ENCODE peak calls at places on chromosome 5, in eight cellular contexts. J, D, Q, A, E, C, F and X are unnamed samples.

GRCh38 chr5:93886917-93887361 is 145.5 kb upstream of the POU5F2 start:
- DNase-seq in J (no peak), D (no peak), Q (no peak), A (peak), E (no peak), C (peak), F (peak), X (no peak)

GRCh38 chr5:111238826-111239225 is 14.6 kb downstream of the CAMK4 start:
- DNase-seq in J (no peak), D (no peak), Q (no peak), A (no peak), E (no peak), C (no peak), F (no peak), X (no peak)

GRCh38 chr5:177983763-177984564 is 12.1 kb downstream of the PROP1 start:
- DNase-seq in J (no peak), D (no peak), Q (no peak), A (no peak), E (no peak), C (no peak), F (no peak), X (no peak)

GRCh38 chr5:94698189-94698588 is 79.7 kb downstream of the SLF1 start:
- DNase-seq in J (no peak), D (no peak), Q (no peak), A (no peak), E (no peak), C (no peak), F (no peak), X (no peak)

GRCh38 chr5:39138892-39139291 is 64.7 kb upstream of the RICTOR start:
- DNase-seq in J (no peak), D (peak), Q (peak), A (peak), E (peak), C (peak), F (peak), X (no peak)

GRCh38 chr5:81151546-81151945 is 81.6 kb upstream of the CKMT2 start:
- DNase-seq in J (no peak), D (peak), Q (peak), A (peak), E (no peak), C (peak), F (peak), X (no peak)

GRCh38 chr5:76351176-76351575 is 51.9 kb upstream of the IQGAP2 start:
- DNase-seq in J (no peak), D (no peak), Q (no peak), A (no peak), E (no peak), C (no peak), F (no peak), X (no peak)

GRCh38 chr5:114435885-114436299 is 74.0 kb downstream of the KCNN2 start:
- DNase-seq in J (no peak), D (no peak), Q (no peak), A (no peak), E (no peak), C (no peak), F (no peak), X (no peak)

GRCh38 chr5:116566251-116566650 is 8.4 kb downstream of the SEMA6A start:
- DNase-seq in J (no peak), D (no peak), Q (no peak), A (no peak), E (no peak), C (no peak), F (no peak), X (no peak)

GRCh38 chr5:10719965-10720364 is 41.1 kb downstream of the DAP start:
- DNase-seq in J (no peak), D (peak), Q (peak), A (peak), E (peak), C (peak), F (peak), X (no peak)

GRCh38 chr5:76082790-76083554 is at the start of gene SV2C:
- DNase-seq in J (no peak), D (peak), Q (no peak), A (peak), E (peak), C (no peak), F (peak), X (no peak)

GRCh38 chr5:116947691-116948528 is 373.3 kb upstream of the SEMA6A start:
- DNase-seq in J (peak), D (peak), Q (no peak), A (no peak), E (peak), C (no peak), F (peak), X (peak)

GRCh38 chr5:60801406-60802090 is 42.5 kb downstream of the ELOVL7 start:
- DNase-seq in J (no peak), D (no peak), Q (no peak), A (no peak), E (no peak), C (no peak), F (no peak), X (no peak)

GRCh38 chr5:169164481-169164925 is 136.4 kb downstream of the SLIT3 start:
- DNase-seq in J (peak), D (peak), Q (peak), A (peak), E (peak), C (peak), F (peak), X (peak)

GRCh38 chr5:151580858-151581257 is 10.3 kb downstream of the FAT2 start:
- DNase-seq in J (no peak), D (no peak), Q (no peak), A (no peak), E (no peak), C (no peak), F (no peak), X (no peak)

GRCh38 chr5:151118898-151119600 is 38.2 kb upstream of the TNIP1 start:
- DNase-seq in J (no peak), D (no peak), Q (no peak), A (no peak), E (no peak), C (no peak), F (no peak), X (no peak)

GRCh38 chr5:92890841-92891244 is 690.2 kb downstream of the NR2F1-AS1 start:
- DNase-seq in J (no peak), D (peak), Q (peak), A (peak), E (no peak), C (peak), F (no peak), X (no peak)

GRCh38 chr5:179323026-179323571 is 22.2 kb downstream of the ADAMTS2 start:
- DNase-seq in J (no peak), D (no peak), Q (no peak), A (no peak), E (no peak), C (no peak), F (no peak), X (no peak)

GRCh38 chr5:77292026-77292757 is 81.7 kb downstream of the PDE8B start:
- DNase-seq in J (no peak), D (peak), Q (peak), A (peak), E (no peak), C (no peak), F (peak), X (no peak)

GRCh38 chr5:143771229-143772001 is 40.5 kb upstream of the HMHB1 start:
- DNase-seq in J (no peak), D (peak), Q (peak), A (peak), E (no peak), C (peak), F (no peak), X (no peak)

GRCh38 chr5:116970318-116970717 is 395.7 kb upstream of the SEMA6A start:
- DNase-seq in J (no peak), D (peak), Q (no peak), A (no peak), E (no peak), C (no peak), F (no peak), X (no peak)

GRCh38 chr5:177194278-177194677 is 60.7 kb downstream of the NSD1 start:
- DNase-seq in J (no peak), D (peak), Q (peak), A (peak), E (peak), C (peak), F (peak), X (no peak)

GRCh38 chr5:74316064-74316586 is 324.4 kb downstream of the ENC1 start:
- DNase-seq in J (peak), D (peak), Q (peak), A (peak), E (peak), C (peak), F (peak), X (no peak)

GRCh38 chr5:161400583-161400982 is 145.9 kb downstream of the GABRB2 start:
- DNase-seq in J (no peak), D (no peak), Q (no peak), A (no peak), E (no peak), C (no peak), F (no peak), X (no peak)

GRCh38 chr5:39399135-39400036 is 25.4 kb downstream of the DAB2 start:
- DNase-seq in J (no peak), D (peak), Q (peak), A (peak), E (peak), C (peak), F (peak), X (no peak)

GRCh38 chr5:74647096-74647495 is 6.6 kb upstream of the ENC1 start:
- DNase-seq in J (no peak), D (no peak), Q (no peak), A (no peak), E (no peak), C (peak), F (no peak), X (peak)

GRCh38 chr5:169094586-169095409 is 206.1 kb downstream of the SLIT3 start:
- DNase-seq in J (no peak), D (peak), Q (peak), A (peak), E (no peak), C (peak), F (peak), X (no peak)

GRCh38 chr5:149228610-149229297 is 42.9 kb upstream of the AFAP1L1 start:
- DNase-seq in J (no peak), D (peak), Q (peak), A (peak), E (peak), C (peak), F (peak), X (no peak)

GRCh38 chr5:36239370-36240293 is 2.1 kb downstream of the NADK2 start:
- DNase-seq in J (no peak), D (peak), Q (no peak), A (no peak), E (no peak), C (no peak), F (peak), X (no peak)

GRCh38 chr5:145971701-145972100 is 35.3 kb downstream of the SH3RF2 start:
- DNase-seq in J (no peak), D (no peak), Q (no peak), A (no peak), E (no peak), C (no peak), F (no peak), X (no peak)

GRCh38 chr5:180172447-180173197 is 36.4 kb downstream of the RASGEF1C start:
- DNase-seq in J (no peak), D (peak), Q (no peak), A (no peak), E (no peak), C (peak), F (no peak), X (no peak)

GRCh38 chr5:122170630-122171029 is 41.3 kb downstream of the ZNF474 start:
- DNase-seq in J (no peak), D (peak), Q (no peak), A (no peak), E (no peak), C (no peak), F (peak), X (peak)

GRCh38 chr5:38069360-38069759 is 189.0 kb upstream of the EGFLAM start:
- DNase-seq in J (no peak), D (peak), Q (no peak), A (no peak), E (no peak), C (no peak), F (no peak), X (no peak)

GRCh38 chr5:6678385-6678784 is 34.8 kb upstream of the TENT4A start:
- DNase-seq in J (no peak), D (no peak), Q (no peak), A (no peak), E (no peak), C (no peak), F (no peak), X (no peak)

GRCh38 chr5:126449751-126450271 is 26.6 kb downstream of the GRAMD2B start:
- DNase-seq in J (no peak), D (peak), Q (peak), A (peak), E (no peak), C (peak), F (peak), X (no peak)

DNA sequence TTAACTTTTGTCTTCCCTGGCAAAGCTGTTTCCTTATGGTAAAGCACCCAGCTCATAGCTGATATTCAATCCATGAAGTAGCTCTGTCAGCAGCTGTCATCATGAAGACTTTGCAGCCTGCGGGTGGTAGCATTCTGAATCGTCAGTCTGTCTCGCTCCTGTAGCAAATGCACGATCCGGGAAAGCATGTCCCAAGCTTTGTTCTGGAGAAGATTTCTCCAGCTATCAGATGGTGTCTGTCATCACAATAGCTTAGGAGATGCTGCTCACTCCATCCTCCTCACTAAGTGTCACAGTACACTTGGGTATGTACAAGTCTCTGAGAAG is 191.3 kb upstream of the MSX2 start:
- DNase-seq in J (no peak), D (no peak), Q (no peak), A (peak), E (peak), C (no peak), F (no peak), X (no peak)
- H3K4me3 ChIP-seq in J (no peak), D (peak), Q (no peak), A (peak), E (peak), C (no peak), F (no peak), X (no peak)

DNA sequence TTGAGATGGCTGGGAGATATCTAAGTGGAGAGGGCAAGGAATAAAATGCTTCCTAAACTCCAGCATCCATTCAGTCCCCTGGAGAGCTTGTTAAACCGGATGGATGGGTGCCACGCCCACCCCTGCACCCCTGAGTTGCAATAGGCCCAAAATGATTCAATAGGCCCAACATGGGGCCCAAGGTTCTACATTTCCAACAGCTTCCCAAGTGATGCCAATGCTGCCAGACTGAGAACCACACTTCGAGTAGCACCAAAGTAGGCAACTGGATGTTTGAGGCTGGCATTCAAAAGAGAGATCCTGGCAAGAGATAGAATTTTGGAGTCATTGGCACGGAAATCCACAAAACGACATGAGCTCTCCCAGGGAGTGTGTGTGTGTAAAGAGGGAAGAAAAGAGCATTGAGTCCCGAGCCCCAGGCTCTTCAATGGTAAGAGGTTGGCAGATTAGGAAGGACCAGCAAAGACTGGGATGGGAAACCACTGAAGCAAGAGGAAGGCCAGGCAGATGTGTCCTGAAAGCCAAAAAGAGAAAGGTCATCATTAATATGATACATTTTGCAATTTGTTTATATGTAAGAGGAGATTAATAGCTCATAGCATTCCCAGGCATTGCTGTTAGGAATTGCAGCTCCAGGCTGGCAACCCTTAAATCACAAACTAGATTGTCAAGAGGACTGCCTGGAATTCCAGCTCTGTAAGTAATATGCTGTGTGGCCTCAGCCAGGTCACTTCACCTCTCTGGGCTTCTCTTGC is 130.6 kb downstream of the KCNIP1 start:
- DNase-seq in J (no peak), D (no peak), Q (no peak), A (no peak), E (no peak), C (no peak), F (no peak), X (no peak)
- H3K4me3 ChIP-seq in J (no peak), D (no peak), Q (no peak), A (peak), E (no peak), C (no peak), F (no peak), X (no peak)

GRCh38 chr5:31193026-31193425 is 460 bp upstream of the CDH6 start:
- DNase-seq in J (no peak), D (no peak), Q (no peak), A (no peak), E (no peak), C (no peak), F (peak), X (peak)
- H3K4me3 ChIP-seq in J (no peak), D (peak), Q (no peak), A (no peak), E (peak), C (peak), F (peak), X (peak)

DNA sequence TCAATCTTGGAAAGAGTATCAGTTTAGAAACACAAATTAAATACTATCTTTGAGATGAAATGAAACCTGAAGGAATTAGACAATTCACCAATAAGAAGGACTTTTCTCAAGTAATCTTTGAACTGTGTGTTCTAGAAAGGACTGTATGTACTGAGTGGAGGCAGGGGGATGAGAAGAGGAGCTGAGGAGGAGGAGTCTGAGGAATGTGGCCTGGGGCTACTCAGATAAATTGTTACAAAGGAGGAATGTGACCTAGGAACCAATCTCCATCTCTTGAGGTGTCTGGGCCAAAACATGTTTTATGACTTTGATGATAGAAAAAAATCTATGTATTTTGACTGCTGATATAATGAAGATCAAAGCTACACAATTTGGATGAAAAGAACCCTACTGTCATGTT is 124.3 kb upstream of the ANKRD55 start:
- DNase-seq in J (no peak), D (no peak), Q (no peak), A (no peak), E (no peak), C (no peak), F (no peak), X (no peak)
- H3K4me3 ChIP-seq in J (no peak), D (no peak), Q (no peak), A (no peak), E (no peak), C (no peak), F (no peak), X (no peak)

DNA sequence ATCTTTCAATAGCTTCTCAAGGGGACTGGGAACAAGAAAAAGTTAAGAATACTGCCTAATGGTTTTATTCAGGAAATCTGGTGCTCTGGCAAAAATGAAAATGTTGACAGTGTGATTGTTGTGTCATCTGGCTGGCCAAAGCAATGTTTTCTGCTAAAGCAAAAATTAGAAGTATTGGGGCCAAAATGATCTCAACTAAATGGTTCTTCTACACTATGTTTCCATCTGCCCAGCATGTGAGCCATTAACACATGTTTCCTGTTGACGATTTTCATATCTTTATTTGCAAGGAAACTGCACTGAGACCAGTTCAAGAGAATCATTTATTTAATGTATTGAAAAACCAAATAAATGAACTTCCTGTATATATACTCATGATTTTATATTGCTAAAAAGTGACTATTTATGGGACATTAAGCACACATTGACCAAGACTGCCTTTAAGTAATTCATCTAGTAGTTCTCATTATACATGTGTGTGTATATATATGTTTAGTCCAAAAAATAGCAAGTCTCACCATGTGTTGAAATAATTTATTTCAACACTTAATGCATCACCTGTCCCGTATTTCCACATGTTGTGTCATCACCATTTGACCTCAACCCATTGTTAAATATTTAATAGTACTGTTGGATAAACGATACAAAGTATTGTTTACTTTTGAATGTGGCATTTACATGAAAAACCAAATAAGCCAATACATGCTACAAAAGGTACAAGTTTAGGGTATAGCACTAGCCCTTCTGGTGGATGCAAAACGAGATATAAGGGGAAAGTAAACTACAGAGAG is 7.5 kb upstream of the FST start:
- DNase-seq in J (no peak), D (no peak), Q (peak), A (no peak), E (no peak), C (no peak), F (no peak), X (no peak)
- H3K4me3 ChIP-seq in J (no peak), D (no peak), Q (no peak), A (no peak), E (no peak), C (no peak), F (no peak), X (no peak)

GRCh38 chr5:173973614-173973969 is 15.4 kb upstream of the C5orf47 start:
- DNase-seq in J (no peak), D (no peak), Q (no peak), A (no peak), E (no peak), C (no peak), F (no peak), X (no peak)
- H3K4me3 ChIP-seq in J (peak), D (peak), Q (peak), A (peak), E (peak), C (peak), F (peak), X (peak)

GRCh38 chr5:35029333-35029732 is 18.4 kb downstream of the AGXT2 start:
- DNase-seq in J (no peak), D (peak), Q (peak), A (no peak), E (no peak), C (peak), F (peak), X (no peak)
- H3K4me3 ChIP-seq in J (no peak), D (no peak), Q (no peak), A (no peak), E (no peak), C (no peak), F (no peak), X (no peak)

GRCh38 chr5:108858959-108859358 is 111.3 kb downstream of the FER start:
- DNase-seq in J (no peak), D (peak), Q (peak), A (peak), E (no peak), C (peak), F (peak), X (no peak)
- H3K4me3 ChIP-seq in J (no peak), D (no peak), Q (no peak), A (peak), E (no peak), C (no peak), F (no peak), X (no peak)